ENCODE peak calls at places on chromosome 16, in seven cellular contexts. V, E, W, G, F, C and N are unnamed samples.

GRCh38 chr16:3193221-3194212 is 5.5 kb downstream of the OR1F1 start:
- DNase-seq in E (no peak), G (no peak), W (no peak), V (no peak), F (peak), C (no peak), N (no peak)

GRCh38 chr16:82439678-82440293 is 187.0 kb upstream of the CDH13 start:
- DNase-seq in E (no peak), W (no peak), G (no peak), V (peak), F (no peak), C (peak), N (no peak)

GRCh38 chr16:12775689-12776236 is 27.9 kb downstream of the CPPED1 start:
- DNase-seq in F (no peak), G (no peak), V (no peak), C (no peak), E (no peak), W (no peak), N (no peak)

GRCh38 chr16:10069374-10069773 is 112.9 kb downstream of the GRIN2A start:
- DNase-seq in C (no peak), E (no peak), W (no peak), V (no peak), F (no peak), G (no peak), N (no peak)

GRCh38 chr16:49274936-49275730 is 6.5 kb downstream of the CBLN1 start:
- DNase-seq in V (no peak), G (no peak), W (no peak), F (no peak), E (no peak), C (no peak), N (no peak)

GRCh38 chr16:29837833-29838232 is 17.6 kb downstream of the MVP start:
- DNase-seq in C (no peak), G (no peak), F (no peak), W (no peak), E (no peak), V (no peak), N (no peak)

GRCh38 chr16:777826-778225 is 10.4 kb downstream of the RPUSD1 start:
- DNase-seq in E (no peak), G (no peak), V (peak), C (no peak), W (no peak), F (no peak), N (no peak)

GRCh38 chr16:15810949-15811348 is 45.9 kb downstream of the MYH11 start:
- DNase-seq in E (peak), F (no peak), V (no peak), C (no peak), W (no peak), G (no peak), N (no peak)

GRCh38 chr16:86566601-86566965 is at the start of gene FOXC2:
- DNase-seq in F (peak), W (no peak), G (no peak), V (peak), E (peak), C (peak), N (no peak)

GRCh38 chr16:30110661-30111060 is 2.7 kb downstream of the GDPD3 start:
- DNase-seq in W (no peak), F (no peak), E (no peak), V (peak), C (no peak), G (no peak), N (no peak)

GRCh38 chr16:57773680-57774295 is 28.5 kb downstream of the KIFC3 start:
- DNase-seq in W (no peak), E (no peak), C (no peak), F (no peak), V (no peak), G (no peak), N (no peak)

GRCh38 chr16:4320030-4320429 is 4.2 kb downstream of the GLIS2 start:
- DNase-seq in E (no peak), C (no peak), G (no peak), V (peak), F (no peak), W (no peak), N (no peak)

GRCh38 chr16:77905356-77905920 is 116.9 kb upstream of the CLEC3A start:
- DNase-seq in G (no peak), F (no peak), V (no peak), C (no peak), W (no peak), E (no peak), N (no peak)

GRCh38 chr16:16996830-16997229 is 473.9 kb downstream of the XYLT1 start:
- DNase-seq in C (no peak), W (no peak), E (no peak), V (no peak), F (no peak), G (no peak), N (no peak)

GRCh38 chr16:50393461-50394214 is 24.9 kb upstream of the BRD7 start:
- DNase-seq in V (no peak), E (no peak), F (no peak), G (peak), W (no peak), C (no peak), N (no peak)

GRCh38 chr16:85027968-85028637 is 508 bp downstream of the KIAA0513 start:
- DNase-seq in G (no peak), W (no peak), C (no peak), E (no peak), V (no peak), F (no peak), N (no peak)

GRCh38 chr16:85029413-85029794 is 1.8 kb downstream of the KIAA0513 start:
- DNase-seq in W (peak), V (peak), F (peak), G (no peak), E (no peak), C (peak), N (no peak)

GRCh38 chr16:85029981-85030381 is 2.4 kb downstream of the KIAA0513 start:
- DNase-seq in G (peak), E (no peak), W (no peak), F (no peak), C (no peak), V (no peak), N (no peak)

GRCh38 chr16:85027349-85027967 is at the start of gene KIAA0513:
- DNase-seq in G (no peak), E (peak), V (peak), F (peak), W (peak), C (peak), N (peak)

DNA sequence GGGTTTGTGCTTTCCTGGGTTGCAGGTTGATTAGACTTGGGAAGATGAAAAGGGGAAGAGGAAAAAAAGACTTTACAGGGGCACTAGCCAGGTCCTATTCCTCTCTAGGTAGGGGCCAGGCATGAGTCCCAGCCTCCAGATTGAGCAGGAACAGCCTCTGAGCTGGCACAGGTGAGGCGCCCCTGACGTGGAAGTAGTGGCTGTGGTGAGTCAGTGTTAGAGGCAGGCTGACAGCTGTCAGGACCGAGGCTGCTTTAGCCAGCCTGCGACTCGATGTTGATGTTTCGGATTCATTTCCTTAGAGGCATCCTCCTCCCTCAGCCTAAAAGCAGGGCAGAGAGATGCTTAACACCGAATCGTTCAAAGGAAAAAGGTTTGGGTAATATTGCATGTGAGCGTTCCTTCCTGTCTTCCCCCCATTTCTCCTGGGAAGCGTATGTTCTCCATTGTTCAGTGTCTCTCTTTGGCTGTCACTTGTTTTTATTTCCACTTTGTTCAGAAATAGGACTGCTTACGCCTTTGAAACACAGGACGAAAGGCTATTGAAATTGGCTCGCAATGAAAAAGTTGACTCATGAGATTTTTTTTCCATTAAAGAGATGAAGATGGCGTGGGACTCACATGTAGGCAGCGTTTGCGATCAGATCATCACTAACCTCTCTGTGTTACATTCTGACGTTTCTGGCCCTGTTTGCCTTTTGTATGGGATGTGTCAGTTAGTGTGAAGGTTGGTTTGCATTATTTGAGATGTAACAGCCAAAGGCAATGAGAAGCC is 1.2 kb downstream of the KIAA0513 start:
- DNase-seq in F (peak), C (no peak), V (peak), W (peak), G (no peak), E (peak), N (peak)
- H3K27ac ChIP-seq in F (no peak), C (no peak), V (no peak), W (peak), G (peak), E (peak), N (no peak)

GRCh38 chr16:24734382-24734781 is 4.9 kb downstream of the TNRC6A start:
- DNase-seq in V (peak), C (no peak), G (no peak), W (no peak), E (no peak), F (no peak), N (no peak)
- H3K27ac ChIP-seq in V (no peak), C (no peak), G (peak), W (no peak), E (peak), F (no peak), N (no peak)

GRCh38 chr16:11301645-11302513 is 20.7 kb upstream of the PRM1 start:
- DNase-seq in E (no peak), F (no peak), V (no peak), C (no peak), W (no peak), G (no peak), N (no peak)
- H3K27ac ChIP-seq in E (no peak), F (no peak), V (no peak), C (no peak), W (no peak), G (no peak), N (no peak)

DNA sequence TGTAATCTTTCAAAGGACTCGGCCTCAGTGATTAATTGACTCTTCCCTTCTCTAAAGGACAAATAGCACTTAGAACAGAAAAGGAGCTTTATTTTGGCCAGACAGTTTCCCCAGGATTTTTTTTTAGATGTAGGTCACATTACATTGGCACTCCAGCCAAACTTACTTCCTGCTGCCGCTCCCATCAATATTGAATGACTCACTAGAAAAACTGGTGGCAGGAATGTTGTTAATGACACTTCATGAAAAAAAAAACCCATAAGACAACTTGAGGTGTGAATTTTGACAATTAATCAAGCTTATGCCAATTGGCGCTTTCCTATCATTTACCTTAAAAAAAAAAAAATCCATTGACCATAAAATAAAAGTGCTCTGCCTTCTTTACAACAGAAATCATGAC is 432.5 kb downstream of the TOX3 start:
- DNase-seq in W (no peak), V (no peak), G (no peak), E (no peak), C (peak), F (no peak), N (no peak)
- H3K27ac ChIP-seq in W (no peak), V (no peak), G (no peak), E (no peak), C (no peak), F (no peak), N (no peak)

DNA sequence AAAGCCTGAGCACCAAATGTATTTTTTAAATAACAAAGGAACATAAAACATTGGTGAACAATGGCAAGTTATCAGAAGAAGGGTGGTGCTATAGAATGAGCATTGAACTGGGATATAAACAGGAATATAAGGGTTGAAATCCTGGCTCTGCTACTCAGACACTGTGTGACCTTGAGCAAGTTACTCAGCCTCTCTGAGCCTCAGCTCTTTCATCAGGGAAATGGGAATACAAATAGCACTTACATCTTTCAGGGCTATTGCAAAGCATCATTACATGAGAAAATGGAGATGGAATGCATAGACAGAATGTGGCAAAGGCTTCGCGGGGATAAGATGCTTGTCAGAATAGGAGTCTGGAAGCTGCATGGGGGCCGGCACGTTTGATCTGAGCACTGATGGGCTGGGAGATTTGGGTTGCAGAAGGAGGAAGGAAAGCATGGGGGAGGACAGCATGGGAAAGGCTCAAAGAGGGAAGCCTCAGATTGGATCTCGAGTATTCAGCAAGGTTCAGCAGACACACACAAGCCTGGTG is 4.8 kb upstream of the CDH5 start:
- DNase-seq in C (no peak), W (no peak), G (no peak), V (no peak), E (no peak), F (no peak), N (no peak)
- H3K27ac ChIP-seq in C (no peak), W (no peak), G (no peak), V (no peak), E (no peak), F (no peak), N (no peak)